ENCODE peak calls at places on chromosomes 1 and 21, in seven cellular contexts. L is CD8-positive, alpha-beta memory T cell; U is tibial nerve; N is cardiac muscle cell; K is ovary; W is mesendoderm; I is small intestine. S is an unnamed sample.
A peak's percentile ranks its signal among the peaks of the same experiment; 100 is the strongest.

GRCh38 chr1:232726048-232726779 is 79.0 kb upstream of the MAP10 start:
- DNase-seq in I (no peak), K (no peak), W (peak; percentile 55), N (no peak), L (no peak), U (no peak), S (no peak)

GRCh38 chr21:34195365-34195764 is 122.0 kb downstream of the MRPS6 start:
- DNase-seq in W (peak; percentile 62), N (no peak), I (no peak), K (no peak), U (no peak), L (no peak), S (no peak)

GRCh38 chr1:159067699-159068621 is 8.6 kb downstream of the AIM2 start:
- DNase-seq in N (no peak), U (no peak), L (no peak), I (peak; percentile 10), K (no peak), W (peak; percentile 74), S (no peak)

GRCh38 chr1:245272676-245273075 is 117.9 kb downstream of the KIF26B start:
- DNase-seq in K (no peak), U (no peak), N (no peak), L (no peak), W (no peak), I (no peak), S (no peak)

GRCh38 chr21:45155910-45156309 is 81.5 kb downstream of the ADARB1 start:
- DNase-seq in N (no peak), K (no peak), L (no peak), U (no peak), I (no peak), W (no peak), S (no peak)

GRCh38 chr1:22952694-22953391 is 19.8 kb downstream of the LACTBL1 start:
- DNase-seq in W (no peak), U (no peak), I (no peak), L (no peak), N (no peak), K (no peak), S (no peak)

GRCh38 chr21:32155226-32155625 is 123.6 kb downstream of the MIS18A start:
- DNase-seq in N (no peak), U (no peak), W (no peak), L (no peak), K (no peak), I (no peak), S (no peak)

GRCh38 chr1:1421147-1421906 is at the start of gene ANKRD65:
- DNase-seq in U (no peak), I (no peak), N (no peak), L (no peak), W (no peak), K (no peak), S (no peak)

GRCh38 chr1:91700771-91701493 is 185.0 kb downstream of the TGFBR3 start:
- DNase-seq in U (no peak), N (no peak), K (no peak), W (no peak), L (no peak), I (no peak), S (no peak)

GRCh38 chr1:6578624-6579373 is 995 bp upstream of the ZBTB48 start:
- DNase-seq in K (no peak), N (no peak), L (no peak), I (no peak), W (no peak), U (no peak), S (no peak)

GRCh38 chr1:118396279-118396678 is 211.3 kb upstream of the SPAG17 start:
- DNase-seq in K (no peak), U (no peak), I (no peak), L (no peak), W (no peak), N (no peak), S (no peak)

GRCh38 chr1:177340601-177341067 is 169.9 kb downstream of the BRINP2 start:
- DNase-seq in K (no peak), W (no peak), U (no peak), I (no peak), N (no peak), L (no peak), S (no peak)

GRCh38 chr1:17878837-17879236 is 123.7 kb downstream of the ACTL8 start:
- DNase-seq in L (no peak), K (no peak), U (no peak), N (no peak), W (no peak), I (no peak), S (no peak)

GRCh38 chr21:37060296-37060695 is 12.6 kb downstream of the PIGP start:
- DNase-seq in I (peak; percentile 58), L (no peak), K (no peak), N (peak; percentile 28), W (peak; percentile 92), U (peak; percentile 29), S (peak; percentile 73)

GRCh38 chr1:16117369-16117768 is 38.5 kb downstream of the EPHA2 start:
- DNase-seq in I (no peak), U (no peak), K (no peak), L (no peak), N (no peak), W (no peak), S (no peak)

GRCh38 chr1:210291786-210292275 is 36.9 kb upstream of the HHAT start:
- DNase-seq in K (no peak), L (no peak), W (no peak), I (no peak), N (peak; percentile 36), U (no peak), S (no peak)

GRCh38 chr1:46202975-46203737 is at the start of gene LURAP1:
- DNase-seq in N (peak; percentile 74), W (peak; percentile 58), I (no peak), K (peak; percentile 61), L (peak; percentile 6), U (peak; percentile 22), S (peak; percentile 56)

GRCh38 chr1:41639332-41639936 is 155.0 kb upstream of the EDN2 start:
- DNase-seq in I (no peak), U (no peak), N (no peak), W (no peak), K (no peak), L (no peak), S (no peak)

GRCh38 chr1:175679931-175680652 is 63.3 kb downstream of the TNR start:
- DNase-seq in U (no peak), W (no peak), L (no peak), N (no peak), K (no peak), I (no peak), S (no peak)

GRCh38 chr1:51524817-51525216 is 5.8 kb upstream of the EPS15 start:
- DNase-seq in U (no peak), K (no peak), L (no peak), I (no peak), N (no peak), W (no peak), S (no peak)

GRCh38 chr1:115911298-115911697 is 65.0 kb upstream of the SLC22A15 start:
- DNase-seq in U (no peak), L (no peak), I (peak; percentile 9), N (no peak), W (no peak), K (no peak), S (no peak)

GRCh38 chr1:240217398-240217797 is 125.7 kb downstream of the FMN2 start:
- DNase-seq in I (no peak), L (no peak), N (no peak), K (no peak), U (no peak), W (no peak), S (no peak)

GRCh38 chr1:153804112-153804511 is 28.9 kb downstream of the SLC27A3 start:
- DNase-seq in U (no peak), N (peak; percentile 21), I (no peak), W (no peak), L (no peak), K (no peak), S (no peak)
- H3K4me1 ChIP-seq in U (no peaks in the 10 kb centered on the region), N (peaks cover 23% of the 10 kb centered on the region), I (no peaks in the 10 kb centered on the region), W (no peaks in the 10 kb centered on the region), L (peaks cover 22% of the 10 kb centered on the region), K (no peaks in the 10 kb centered on the region), S (no peaks in the 10 kb centered on the region)

GRCh38 chr1:50368179-50369007 is 54.9 kb downstream of the DMRTA2 start:
- DNase-seq in L (peak; percentile 24), N (peak; percentile 63), W (peak; percentile 53), I (peak; percentile 29), U (no peak), K (peak; percentile 32), S (no peak)
- H3K4me3 ChIP-seq in L (no peak overlapping the region), N (no peak overlapping the region), W (no peak overlapping the region), I (no peak overlapping the region), U (no peak overlapping the region), K (no peak overlapping the region), S (no peak overlapping the region)

DNA sequence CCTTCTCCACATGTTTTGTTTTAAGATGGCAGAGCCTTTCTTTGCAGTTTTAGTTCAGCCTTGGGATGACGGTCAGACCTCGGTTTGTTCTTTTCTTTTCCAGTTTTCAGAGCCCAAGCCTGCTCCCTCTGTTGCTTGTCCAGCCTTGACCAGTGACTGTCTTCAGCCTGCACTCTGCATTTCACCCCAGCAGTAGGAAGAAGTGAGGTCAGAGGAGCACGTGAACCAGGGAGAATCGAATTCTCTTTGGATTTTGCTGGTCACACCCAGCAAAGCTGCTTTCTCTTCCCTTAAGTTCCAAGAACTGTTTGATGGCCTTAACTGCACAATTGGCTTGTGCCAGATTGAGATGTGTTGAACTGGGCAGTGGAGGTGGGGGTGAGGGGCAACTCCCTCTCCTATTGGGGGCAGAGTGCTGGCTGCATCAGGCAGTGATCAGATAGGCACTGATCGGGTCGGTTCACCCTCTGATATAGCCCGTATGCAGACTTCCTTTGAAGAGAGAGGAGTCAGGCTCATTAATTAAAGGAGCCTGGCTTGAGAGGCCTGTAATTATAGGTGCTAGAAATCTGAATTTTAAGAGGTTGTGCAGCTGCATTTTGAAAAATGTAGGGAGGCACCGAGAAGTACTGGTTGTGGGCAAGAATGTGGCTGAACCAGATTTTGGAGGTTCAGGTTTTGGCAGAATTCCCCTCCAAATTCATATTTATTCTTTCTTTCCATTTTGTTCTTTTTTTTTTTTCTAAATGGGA is 42.4 kb downstream of the PEX14 start:
- DNase-seq in W (no peak), L (no peak), K (no peak), U (no peak), I (no peak), N (no peak), S (no peak)
- H3K4me1 ChIP-seq in W (peaks cover 18% of the 10 kb centered on the region), L (peaks cover 55% of the 10 kb centered on the region), K (peaks cover 4% of the 10 kb centered on the region), U (peaks cover 8% of the 10 kb centered on the region), I (no peaks in the 10 kb centered on the region), N (peaks cover 33% of the 10 kb centered on the region), S (peaks cover 17% of the 10 kb centered on the region)

DNA sequence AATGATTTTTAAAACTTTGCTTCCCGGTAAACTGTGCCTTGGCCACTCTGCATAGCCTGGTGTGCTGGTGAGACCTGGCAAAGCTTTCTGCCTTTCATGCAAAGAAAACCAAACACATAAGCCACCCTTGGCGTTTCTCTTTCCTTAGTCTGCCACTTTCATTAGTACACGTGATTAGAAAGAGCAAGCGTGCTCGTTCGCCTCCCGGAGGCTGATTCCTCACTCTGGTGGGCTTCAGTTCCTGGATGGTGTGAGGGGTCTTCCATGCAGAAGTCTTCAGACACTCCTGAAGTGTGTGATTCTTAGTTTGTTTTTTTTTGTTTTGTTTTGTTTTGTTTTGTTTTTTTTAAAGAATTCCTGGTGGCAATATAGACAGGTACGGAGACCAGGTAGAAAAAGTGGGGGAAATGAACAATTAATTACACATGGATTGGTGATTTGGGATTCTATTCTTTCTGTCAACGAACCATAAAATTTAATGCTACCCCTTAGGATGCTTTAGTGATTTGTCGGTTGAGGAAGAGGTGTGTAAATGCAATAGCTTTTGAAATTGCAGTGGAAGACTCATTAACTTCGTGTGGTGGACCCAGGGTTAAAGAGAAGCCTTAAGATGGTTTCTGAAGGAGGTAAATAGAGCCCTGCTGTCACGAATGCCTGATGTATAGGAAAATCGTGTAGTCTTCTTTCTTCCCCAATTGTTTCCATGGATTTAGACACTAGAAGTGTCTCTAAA is 2.1 kb downstream of the GALNT2 start:
- DNase-seq in N (peak; percentile 10), W (peak; percentile 32), I (peak; percentile 43), K (no peak), U (no peak), L (no peak), S (no peak)
- H3K4me3 ChIP-seq in N (peak overlapping the region; percentile 99), W (no peak overlapping the region), I (peak overlapping the region; percentile 94), K (peak overlapping the region; percentile 81), U (peak overlapping the region; percentile 81), L (peak overlapping the region; percentile 78), S (peak overlapping the region; percentile 79)

S was measured in tibial artery.